ENCODE peak calls at places on chromosome 1, in eight cellular contexts. One of them, this sample, is unnamed.

GRCh38 chr1:6272476-6273270 is 11.8 kb upstream of the GPR153 start:
- DNase-seq in EL: no peak
- DNase-seq in Caki2: no peak
- DNase-seq in activated CD4-positive, alpha-beta T cell treated with anti-CD3 and anti-CD28 coated beads, Interleukin-2, amount 10 ng/mL, durations not matched to agents 7 days and 5 days: no peak
- DNase-seq in left ventricle myocardium inferior: no peak
- DNase-seq in heart left ventricle: no peak
- DNase-seq in activated CD8-positive, alpha-beta memory T cell treated with anti-CD3 and anti-CD28 coated beads for 24 hours: no peak
- DNase-seq in tibial artery: no peak
- DNase-seq in this sample: no peak

GRCh38 chr1:4796999-4797375 is 142.6 kb downstream of the AJAP1 start:
- DNase-seq in heart left ventricle: no peak
- DNase-seq in tibial artery: no peak
- DNase-seq in EL: no peak
- DNase-seq in left ventricle myocardium inferior: no peak
- DNase-seq in Caki2: no peak
- DNase-seq in activated CD8-positive, alpha-beta memory T cell treated with anti-CD3 and anti-CD28 coated beads for 24 hours: no peak
- DNase-seq in activated CD4-positive, alpha-beta T cell treated with anti-CD3 and anti-CD28 coated beads, Interleukin-2, amount 10 ng/mL, durations not matched to agents 7 days and 5 days: no peak
- DNase-seq in this sample: no peak

GRCh38 chr1:32223683-32224082 is 1.5 kb downstream of the EIF3I start:
- DNase-seq in heart left ventricle: no peak
- DNase-seq in activated CD8-positive, alpha-beta memory T cell treated with anti-CD3 and anti-CD28 coated beads for 24 hours: no peak
- DNase-seq in left ventricle myocardium inferior: no peak
- DNase-seq in tibial artery: no peak
- DNase-seq in activated CD4-positive, alpha-beta T cell treated with anti-CD3 and anti-CD28 coated beads, Interleukin-2, amount 10 ng/mL, durations not matched to agents 7 days and 5 days: no peak
- DNase-seq in Caki2: no peak
- DNase-seq in EL: no peak
- DNase-seq in this sample: no peak

GRCh38 chr1:52325782-52326181 is 40.2 kb downstream of the CC2D1B start:
- DNase-seq in tibial artery: no peak
- DNase-seq in Caki2: no peak
- DNase-seq in heart left ventricle: no peak
- DNase-seq in activated CD8-positive, alpha-beta memory T cell treated with anti-CD3 and anti-CD28 coated beads for 24 hours: no peak
- DNase-seq in left ventricle myocardium inferior: no peak
- DNase-seq in activated CD4-positive, alpha-beta T cell treated with anti-CD3 and anti-CD28 coated beads, Interleukin-2, amount 10 ng/mL, durations not matched to agents 7 days and 5 days: no peak
- DNase-seq in EL: no peak
- DNase-seq in this sample: no peak

GRCh38 chr1:3645247-3645646 is 4.7 kb downstream of the WRAP73 start:
- DNase-seq in tibial artery: no peak
- DNase-seq in activated CD8-positive, alpha-beta memory T cell treated with anti-CD3 and anti-CD28 coated beads for 24 hours: no peak
- DNase-seq in heart left ventricle: no peak
- DNase-seq in Caki2: no peak
- DNase-seq in EL: no peak
- DNase-seq in left ventricle myocardium inferior: no peak
- DNase-seq in activated CD4-positive, alpha-beta T cell treated with anti-CD3 and anti-CD28 coated beads, Interleukin-2, amount 10 ng/mL, durations not matched to agents 7 days and 5 days: no peak
- DNase-seq in this sample: no peak

GRCh38 chr1:40379785-40380452 is 6.4 kb downstream of the SMAP2 start:
- DNase-seq in Caki2: no peak
- DNase-seq in EL: peak
- DNase-seq in tibial artery: no peak
- DNase-seq in heart left ventricle: no peak
- DNase-seq in activated CD8-positive, alpha-beta memory T cell treated with anti-CD3 and anti-CD28 coated beads for 24 hours: no peak
- DNase-seq in activated CD4-positive, alpha-beta T cell treated with anti-CD3 and anti-CD28 coated beads, Interleukin-2, amount 10 ng/mL, durations not matched to agents 7 days and 5 days: no peak
- DNase-seq in left ventricle myocardium inferior: no peak
- DNase-seq in this sample: no peak

GRCh38 chr1:209367031-209367813 is 216.3 kb upstream of the CAMK1G start:
- DNase-seq in left ventricle myocardium inferior: no peak
- DNase-seq in Caki2: no peak
- DNase-seq in EL: peak
- DNase-seq in tibial artery: no peak
- DNase-seq in heart left ventricle: no peak
- DNase-seq in activated CD8-positive, alpha-beta memory T cell treated with anti-CD3 and anti-CD28 coated beads for 24 hours: no peak
- DNase-seq in activated CD4-positive, alpha-beta T cell treated with anti-CD3 and anti-CD28 coated beads, Interleukin-2, amount 10 ng/mL, durations not matched to agents 7 days and 5 days: no peak
- DNase-seq in this sample: no peak

GRCh38 chr1:12001249-12001917 is 17.9 kb upstream of the MIIP start:
- DNase-seq in activated CD4-positive, alpha-beta T cell treated with anti-CD3 and anti-CD28 coated beads, Interleukin-2, amount 10 ng/mL, durations not matched to agents 7 days and 5 days: peak
- DNase-seq in heart left ventricle: no peak
- DNase-seq in tibial artery: no peak
- DNase-seq in activated CD8-positive, alpha-beta memory T cell treated with anti-CD3 and anti-CD28 coated beads for 24 hours: peak
- DNase-seq in left ventricle myocardium inferior: no peak
- DNase-seq in Caki2: no peak
- DNase-seq in EL: peak
- DNase-seq in this sample: peak

GRCh38 chr1:22291057-22291456 is 148.2 kb upstream of the WNT4 start:
- DNase-seq in activated CD8-positive, alpha-beta memory T cell treated with anti-CD3 and anti-CD28 coated beads for 24 hours: no peak
- DNase-seq in tibial artery: no peak
- DNase-seq in activated CD4-positive, alpha-beta T cell treated with anti-CD3 and anti-CD28 coated beads, Interleukin-2, amount 10 ng/mL, durations not matched to agents 7 days and 5 days: no peak
- DNase-seq in left ventricle myocardium inferior: no peak
- DNase-seq in EL: no peak
- DNase-seq in heart left ventricle: no peak
- DNase-seq in Caki2: no peak
- DNase-seq in this sample: no peak